ENCODE peak calls at places on chromosomes 6 and 20, in six cellular contexts. G, Y, D, J, A and L are unnamed samples.
A peak's percentile ranks its signal among the peaks of the same experiment; 100 is the strongest.

GRCh38 chr6:60754879-60755278 is 1531.1 kb downstream of the KHDRBS2 start:
- DNase-seq in G (no peak), Y (no peak), D (no peak), J (no peak), A (no peak), L (no peak)

GRCh38 chr20:46111028-46111835 is 6.9 kb upstream of the CD40 start:
- DNase-seq in G (no peak), Y (no peak), D (no peak), J (peak; percentile 36), A (no peak), L (no peak)

GRCh38 chr6:143743256-143744166 is 65.7 kb downstream of the PHACTR2 start:
- DNase-seq in G (no peak), Y (peak; percentile 57), D (no peak), J (peak; percentile 42), A (no peak), L (no peak)

GRCh38 chr20:5120189-5120484 is 379 bp upstream of the PCNA start:
- DNase-seq in G (no peak), Y (no peak), D (no peak), J (no peak), A (no peak), L (no peak)

GRCh38 chr6:38155144-38155543 is 335.6 kb downstream of the ZFAND3 start:
- DNase-seq in G (no peak), Y (no peak), D (no peak), J (no peak), A (no peak), L (no peak)

GRCh38 chr6:135664527-135664926 is 167.0 kb upstream of the AHI1 start:
- DNase-seq in G (no peak), Y (no peak), D (no peak), J (no peak), A (no peak), L (no peak)

GRCh38 chr6:97053643-97054411 is 129.3 kb downstream of the KLHL32 start:
- DNase-seq in G (no peak), Y (peak; percentile 20), D (no peak), J (no peak), A (no peak), L (no peak)

GRCh38 chr6:136103763-136104311 is 146.3 kb downstream of the MTFR2 start:
- DNase-seq in G (no peak), Y (peak; percentile 69), D (no peak), J (peak; percentile 10), A (no peak), L (peak; percentile 32)

GRCh38 chr20:44646641-44647274 is 4.7 kb downstream of the ADA start:
- DNase-seq in G (no peak), Y (peak; percentile 45), D (no peak), J (peak; percentile 36), A (no peak), L (no peak)

GRCh38 chr20:46022411-46023147 is 6.4 kb upstream of the SLC12A5 start:
- DNase-seq in G (no peak), Y (peak; percentile 12), D (peak; percentile 75), J (peak; percentile 67), A (peak; percentile 58), L (peak; percentile 76)

GRCh38 chr6:35804996-35805736 is at the start of gene LHFPL5:
- DNase-seq in G (no peak), Y (no peak), D (peak; percentile 87), J (peak; percentile 34), A (peak; percentile 78), L (peak; percentile 72)

GRCh38 chr20:59020938-59021551 is 1.8 kb downstream of the TUBB1 start:
- DNase-seq in G (no peak), Y (no peak), D (no peak), J (no peak), A (no peak), L (no peak)

GRCh38 chr6:52503853-52504777 is 72.7 kb downstream of the TRAM2 start:
- DNase-seq in G (no peak), Y (peak; percentile 82), D (no peak), J (peak; percentile 97), A (no peak), L (no peak)

GRCh38 chr6:160992323-160993314 is 1.1 kb downstream of the MAP3K4 start:
- DNase-seq in G (no peak), Y (peak; percentile 80), D (no peak), J (peak; percentile 51), A (no peak), L (peak; percentile 35)

GRCh38 chr6:35084041-35084491 is 57.1 kb downstream of the TCP11 start:
- DNase-seq in G (no peak), Y (no peak), D (no peak), J (peak; percentile 21), A (no peak), L (no peak)

GRCh38 chr6:95866732-95867131 is 149.0 kb upstream of the FUT9 start:
- DNase-seq in G (no peak), Y (no peak), D (no peak), J (peak; percentile 7), A (no peak), L (peak; percentile 32)

GRCh38 chr6:125220712-125221111 is 67.1 kb downstream of the TPD52L1 start:
- DNase-seq in G (no peak), Y (peak; percentile 48), D (no peak), J (peak; percentile 15), A (no peak), L (no peak)

GRCh38 chr6:109454483-109455160 is 950 bp downstream of the MICAL1 start:
- DNase-seq in G (no peak), Y (no peak), D (no peak), J (peak; percentile 76), A (no peak), L (peak; percentile 60)

GRCh38 chr6:107509506-107509905 is 19.6 kb downstream of the SOBP start:
- DNase-seq in G (no peak), Y (no peak), D (no peak), J (no peak), A (no peak), L (no peak)

DNA sequence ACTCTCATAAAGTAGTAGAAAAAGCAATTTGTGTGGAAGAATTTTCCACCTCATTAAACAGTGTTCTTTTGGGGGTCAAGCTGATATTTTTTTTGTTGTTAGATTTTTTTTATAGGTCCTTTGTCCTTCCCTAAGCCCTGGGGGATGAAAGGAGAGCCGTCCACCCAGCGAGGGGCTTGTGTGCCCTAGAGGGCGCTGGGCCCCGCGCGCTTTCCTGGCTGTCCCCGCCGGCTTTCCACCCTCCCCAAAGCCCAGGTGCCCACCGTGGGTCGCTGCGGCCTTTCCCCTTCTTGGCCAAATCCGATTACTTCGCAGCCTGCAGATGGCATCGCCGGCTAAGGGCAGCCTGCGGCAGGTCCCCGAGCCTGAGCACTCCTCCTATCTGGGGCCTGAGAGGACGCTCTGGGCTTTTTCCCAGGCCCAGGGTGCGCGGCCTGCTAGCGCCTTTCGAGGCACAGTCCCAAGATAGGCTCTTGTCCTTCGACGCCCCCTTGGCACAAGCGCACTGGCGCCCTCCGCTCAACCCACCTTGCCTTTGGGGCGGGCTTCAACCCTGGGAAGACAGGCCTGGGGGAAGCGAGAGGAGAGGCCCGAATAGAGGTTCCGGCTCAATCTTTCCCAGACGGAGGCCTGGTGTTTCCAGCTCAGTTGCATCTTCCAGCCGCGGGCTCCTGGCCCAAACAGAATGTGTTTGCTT is 33.6 kb downstream of the TFAP2A start:
- DNase-seq in G (no peak), Y (no peak), D (no peak), J (no peak), A (no peak), L (peak; percentile 40)
- TF ChIP-seq CTCF in G (no peak), Y (peak; percentile 8), D (no peak), J (no peak), A (peak; percentile 41), L (no peak)

GRCh38 chr6:33758807-33759206 is 12.1 kb upstream of the IP6K3 start:
- DNase-seq in G (no peak), Y (no peak), D (no peak), J (no peak), A (no peak), L (no peak)
- TF ChIP-seq CTCF in G (no peak), Y (no peak), D (no peak), J (no peak), A (no peak), L (no peak)

GRCh38 chr6:150027806-150028565 is 2.7 kb upstream of the RAET1L start:
- DNase-seq in G (no peak), Y (no peak), D (no peak), J (no peak), A (no peak), L (no peak)
- TF ChIP-seq CTCF in G (no peak), Y (no peak), D (no peak), J (no peak), A (no peak), L (no peak)

GRCh38 chr20:63177785-63178444 is 38.0 kb downstream of the YTHDF1 start:
- DNase-seq in G (no peak), Y (no peak), D (no peak), J (no peak), A (no peak), L (peak; percentile 57)

GRCh38 chr20:63180541-63181185 is 35.3 kb downstream of the YTHDF1 start:
- DNase-seq in G (no peak), Y (no peak), D (no peak), J (no peak), A (no peak), L (no peak)

GRCh38 chr20:63178445-63178818 is 37.5 kb downstream of the YTHDF1 start:
- DNase-seq in G (no peak), Y (no peak), D (no peak), J (no peak), A (no peak), L (peak; percentile 70)

GRCh38 chr20:63179876-63180275 is 36.1 kb downstream of the YTHDF1 start:
- DNase-seq in G (no peak), Y (no peak), D (no peak), J (no peak), A (no peak), L (no peak)

DNA sequence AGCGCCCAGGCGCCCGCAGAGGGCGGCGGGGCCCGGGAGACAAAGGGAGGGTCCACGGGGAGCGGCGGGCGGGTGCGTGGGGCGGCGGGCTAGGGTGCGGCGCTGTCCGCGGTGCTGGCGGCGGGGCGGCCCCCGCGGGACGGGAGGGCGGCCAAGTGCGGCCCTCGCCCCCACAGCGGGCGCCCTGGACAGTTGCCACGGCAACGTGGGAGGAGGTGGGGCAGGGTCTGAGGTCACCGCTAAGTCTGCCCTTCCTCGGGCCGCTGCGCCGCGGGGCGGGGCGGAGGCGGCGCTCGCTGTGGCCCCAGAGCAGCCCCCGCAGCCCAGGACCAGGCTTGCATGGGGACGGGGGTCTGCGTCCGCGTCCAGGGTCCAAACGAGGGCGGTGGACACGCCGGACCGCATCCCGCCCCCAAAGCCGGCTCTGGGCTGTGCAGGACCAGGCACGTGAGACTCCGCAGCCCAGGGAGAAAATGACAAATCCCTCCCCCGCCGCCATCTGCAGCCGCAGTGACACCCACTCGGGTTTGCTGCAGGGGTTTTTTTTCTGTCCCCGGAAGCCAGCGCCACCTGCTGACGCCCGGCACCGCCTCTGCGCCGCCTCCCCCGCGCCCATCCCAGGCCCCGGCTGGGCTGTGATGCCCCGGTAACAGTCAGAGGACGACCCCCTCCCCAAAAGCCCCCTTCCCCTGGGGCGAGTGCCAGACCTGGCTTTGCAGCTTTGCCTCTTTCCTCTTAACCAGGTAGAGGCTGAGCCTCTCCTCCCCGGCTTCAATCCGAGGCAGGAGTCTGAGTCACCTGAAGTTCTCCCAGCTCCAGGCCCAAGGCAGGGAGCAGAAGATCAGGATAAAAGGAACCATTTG is 36.8 kb downstream of the YTHDF1 start:
- DNase-seq in G (no peak), Y (no peak), D (no peak), J (peak; percentile 33), A (peak; percentile 31), L (peak; percentile 86)
- TF ChIP-seq CTCF in G (peak; percentile 36), Y (peak; percentile 22), D (no peak), J (no peak), A (peak; percentile 58), L (peak; percentile 47)

GRCh38 chr20:6657904-6658303 is 109.6 kb upstream of the BMP2 start:
- DNase-seq in G (no peak), Y (no peak), D (no peak), J (no peak), A (no peak), L (no peak)
- TF ChIP-seq CTCF in G (no peak), Y (no peak), D (no peak), J (no peak), A (no peak), L (no peak)